ENCODE peak calls at places on chromosomes 7 and 10, in seven cellular contexts. One of them, this sample, is unnamed.

GRCh38 chr10:682931-683447 is 6.5 kb downstream of the DIP2C start:
- DNase-seq in HL-60: no peak
- DNase-seq in heart right ventricle: no peak
- DNase-seq in Calu3: no peak
- DNase-seq in HCT116: no peak
- DNase-seq in mesothelial cell of epicardium: no peak
- DNase-seq in astrocyte of the spinal cord: no peak
- DNase-seq in this sample: no peak

GRCh38 chr7:135802697-135803096 is 54.1 kb upstream of the FAM180A start:
- DNase-seq in heart right ventricle: no peak
- DNase-seq in HCT116: no peak
- DNase-seq in Calu3: no peak
- DNase-seq in mesothelial cell of epicardium: no peak
- DNase-seq in astrocyte of the spinal cord: peak; percentile 11
- DNase-seq in HL-60: no peak
- DNase-seq in this sample: no peak

GRCh38 chr7:116886550-116887156 is 24.3 kb downstream of the CAPZA2 start:
- DNase-seq in mesothelial cell of epicardium: no peak
- DNase-seq in HL-60: no peak
- DNase-seq in Calu3: no peak
- DNase-seq in HCT116: no peak
- DNase-seq in astrocyte of the spinal cord: no peak
- DNase-seq in heart right ventricle: no peak
- DNase-seq in this sample: no peak

GRCh38 chr10:124283215-124284046 is 135.3 kb downstream of the OAT start:
- DNase-seq in HCT116: no peak
- DNase-seq in mesothelial cell of epicardium: no peak
- DNase-seq in astrocyte of the spinal cord: no peak
- DNase-seq in heart right ventricle: no peak
- DNase-seq in HL-60: no peak
- DNase-seq in Calu3: no peak
- DNase-seq in this sample: no peak

GRCh38 chr7:126790763-126791162 is 462.0 kb downstream of the GRM8 start:
- DNase-seq in HL-60: no peak
- DNase-seq in mesothelial cell of epicardium: no peak
- DNase-seq in HCT116: no peak
- DNase-seq in astrocyte of the spinal cord: no peak
- DNase-seq in heart right ventricle: no peak
- DNase-seq in Calu3: no peak
- DNase-seq in this sample: no peak

GRCh38 chr10:92382631-92383030 is 91.7 kb downstream of the MARCHF5 start:
- DNase-seq in mesothelial cell of epicardium: no peak
- DNase-seq in HCT116: no peak
- DNase-seq in astrocyte of the spinal cord: no peak
- DNase-seq in HL-60: no peak
- DNase-seq in Calu3: no peak
- DNase-seq in heart right ventricle: no peak
- DNase-seq in this sample: no peak

GRCh38 chr7:158802535-158803199 is 26.6 kb downstream of the ESYT2 start:
- DNase-seq in heart right ventricle: no peak
- DNase-seq in Calu3: no peak
- DNase-seq in HL-60: no peak
- DNase-seq in HCT116: no peak
- DNase-seq in mesothelial cell of epicardium: no peak
- DNase-seq in astrocyte of the spinal cord: peak; percentile 68
- DNase-seq in this sample: no peak

GRCh38 chr7:50142421-50143113 is 49.5 kb upstream of the ZPBP start:
- DNase-seq in HCT116: peak; percentile 36
- DNase-seq in heart right ventricle: no peak
- DNase-seq in HL-60: no peak
- DNase-seq in mesothelial cell of epicardium: no peak
- DNase-seq in astrocyte of the spinal cord: peak; percentile 51
- DNase-seq in Calu3: peak; percentile 29
- DNase-seq in this sample: no peak

GRCh38 chr7:5622746-5623145 is 158.7 kb downstream of the RNF216 start:
- DNase-seq in HCT116: no peak
- DNase-seq in astrocyte of the spinal cord: no peak
- DNase-seq in heart right ventricle: no peak
- DNase-seq in HL-60: no peak
- DNase-seq in Calu3: no peak
- DNase-seq in mesothelial cell of epicardium: no peak
- DNase-seq in this sample: no peak

GRCh38 chr10:12945709-12946359 is 55.7 kb downstream of the CCDC3 start:
- DNase-seq in mesothelial cell of epicardium: no peak
- DNase-seq in HL-60: no peak
- DNase-seq in heart right ventricle: no peak
- DNase-seq in astrocyte of the spinal cord: peak; percentile 14
- DNase-seq in HCT116: no peak
- DNase-seq in Calu3: no peak
- DNase-seq in this sample: no peak

GRCh38 chr10:59360605-59361515 is 1.5 kb downstream of the FAM13C start:
- DNase-seq in HL-60: no peak
- DNase-seq in astrocyte of the spinal cord: no peak
- DNase-seq in Calu3: no peak
- DNase-seq in mesothelial cell of epicardium: no peak
- DNase-seq in HCT116: no peak
- DNase-seq in heart right ventricle: no peak
- DNase-seq in this sample: no peak

GRCh38 chr7:85125679-85126078 is 61.2 kb downstream of the SEMA3D start:
- DNase-seq in mesothelial cell of epicardium: no peak
- DNase-seq in Calu3: no peak
- DNase-seq in astrocyte of the spinal cord: no peak
- DNase-seq in heart right ventricle: no peak
- DNase-seq in HCT116: no peak
- DNase-seq in HL-60: no peak
- DNase-seq in this sample: no peak

GRCh38 chr7:37311282-37311868 is 137.3 kb downstream of the ELMO1 start:
- DNase-seq in astrocyte of the spinal cord: peak; percentile 1
- DNase-seq in mesothelial cell of epicardium: no peak
- DNase-seq in Calu3: no peak
- DNase-seq in HL-60: no peak
- DNase-seq in HCT116: no peak
- DNase-seq in heart right ventricle: no peak
- DNase-seq in this sample: no peak

GRCh38 chr7:42869131-42870020 is 42.5 kb downstream of the C7orf25 start:
- DNase-seq in heart right ventricle: no peak
- DNase-seq in mesothelial cell of epicardium: no peak
- DNase-seq in Calu3: no peak
- DNase-seq in HCT116: peak; percentile 10
- DNase-seq in HL-60: no peak
- DNase-seq in astrocyte of the spinal cord: no peak
- DNase-seq in this sample: no peak

DNA sequence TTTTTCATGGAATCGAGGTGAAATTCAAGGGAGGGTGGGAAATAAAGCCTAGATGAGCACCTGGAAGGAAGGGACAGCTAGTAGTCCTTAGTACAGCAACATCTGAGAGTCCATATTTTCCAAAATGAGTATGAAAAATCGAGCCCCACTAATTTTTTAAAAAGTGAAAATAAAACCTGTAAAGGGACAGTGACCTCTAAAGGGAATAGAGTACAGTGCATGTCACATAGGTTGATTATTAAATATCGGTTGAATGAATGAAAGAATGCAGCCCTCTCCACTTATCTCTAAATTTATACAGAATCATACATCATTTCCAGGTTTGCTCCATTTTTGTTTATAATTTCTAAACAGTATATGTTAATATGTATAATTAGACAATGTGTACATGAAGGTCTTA is 1088.5 kb upstream of the GHITM start:
- DNase-seq in mesothelial cell of epicardium: no peak
- DNase-seq in astrocyte of the spinal cord: no peak
- DNase-seq in HCT116: no peak
- DNase-seq in Calu3: no peak
- DNase-seq in heart right ventricle: no peak
- DNase-seq in HL-60: no peak
- DNase-seq in this sample: no peak
- TF ChIP-seq CTCF in mesothelial cell of epicardium: no peak
- TF ChIP-seq CTCF in astrocyte of the spinal cord: no peak
- TF ChIP-seq CTCF in HCT116: no peak
- TF ChIP-seq CTCF in Calu3: no peak
- TF ChIP-seq CTCF in heart right ventricle: no peak
- TF ChIP-seq CTCF in HL-60: no peak
- TF ChIP-seq CTCF in this sample: no peak

GRCh38 chr7:132307465-132307864 is 268.8 kb downstream of the PLXNA4 start:
- DNase-seq in astrocyte of the spinal cord: no peak
- DNase-seq in mesothelial cell of epicardium: no peak
- DNase-seq in heart right ventricle: no peak
- DNase-seq in HCT116: no peak
- DNase-seq in HL-60: no peak
- DNase-seq in Calu3: no peak
- DNase-seq in this sample: no peak
- TF ChIP-seq CTCF in astrocyte of the spinal cord: peak; percentile 13
- TF ChIP-seq CTCF in mesothelial cell of epicardium: no peak
- TF ChIP-seq CTCF in heart right ventricle: no peak
- TF ChIP-seq CTCF in HCT116: peak; percentile 39
- TF ChIP-seq CTCF in HL-60: no peak
- TF ChIP-seq CTCF in Calu3: no peak
- TF ChIP-seq CTCF in this sample: peak; percentile 31

DNA sequence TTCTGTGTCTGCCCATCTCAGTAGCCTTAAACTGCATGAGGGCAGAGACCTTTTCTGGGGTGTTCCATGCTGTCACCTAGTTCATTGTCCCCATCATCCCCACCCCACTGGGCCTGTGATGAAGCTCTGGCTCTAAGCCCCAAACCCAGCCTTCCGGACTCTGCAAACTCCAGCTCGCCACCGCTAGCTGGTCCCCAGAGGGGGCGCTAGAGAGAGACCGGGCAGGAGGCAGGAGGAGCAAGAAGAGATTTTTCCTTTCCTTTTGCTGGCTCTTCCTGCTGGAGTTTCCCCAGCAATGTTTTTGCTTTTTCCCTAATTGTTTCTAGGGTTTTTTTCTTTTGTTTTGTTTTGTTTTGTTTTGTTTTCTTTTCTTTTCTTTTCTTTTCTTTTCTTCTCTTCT is 234.4 kb downstream of the TEX36 start:
- DNase-seq in HL-60: no peak
- DNase-seq in heart right ventricle: no peak
- DNase-seq in astrocyte of the spinal cord: no peak
- DNase-seq in Calu3: peak; percentile 56
- DNase-seq in mesothelial cell of epicardium: no peak
- DNase-seq in HCT116: peak; percentile 62
- DNase-seq in this sample: no peak
- TF ChIP-seq CTCF in HL-60: no peak
- TF ChIP-seq CTCF in heart right ventricle: peak; percentile 28
- TF ChIP-seq CTCF in astrocyte of the spinal cord: peak; percentile 38
- TF ChIP-seq CTCF in Calu3: peak; percentile 21
- TF ChIP-seq CTCF in mesothelial cell of epicardium: peak; percentile 42
- TF ChIP-seq CTCF in HCT116: peak; percentile 100
- TF ChIP-seq CTCF in this sample: peak; percentile 67

GRCh38 chr10:23516530-23516929 is 77.7 kb downstream of the OTUD1 start:
- DNase-seq in mesothelial cell of epicardium: no peak
- DNase-seq in HCT116: no peak
- DNase-seq in Calu3: peak; percentile 12
- DNase-seq in HL-60: peak; percentile 4
- DNase-seq in astrocyte of the spinal cord: peak; percentile 1
- DNase-seq in heart right ventricle: no peak
- DNase-seq in this sample: no peak
- TF ChIP-seq CTCF in mesothelial cell of epicardium: no peak
- TF ChIP-seq CTCF in HCT116: peak; percentile 58
- TF ChIP-seq CTCF in Calu3: peak; percentile 27
- TF ChIP-seq CTCF in HL-60: no peak
- TF ChIP-seq CTCF in astrocyte of the spinal cord: peak; percentile 53
- TF ChIP-seq CTCF in heart right ventricle: peak; percentile 21
- TF ChIP-seq CTCF in this sample: peak; percentile 76

DNA sequence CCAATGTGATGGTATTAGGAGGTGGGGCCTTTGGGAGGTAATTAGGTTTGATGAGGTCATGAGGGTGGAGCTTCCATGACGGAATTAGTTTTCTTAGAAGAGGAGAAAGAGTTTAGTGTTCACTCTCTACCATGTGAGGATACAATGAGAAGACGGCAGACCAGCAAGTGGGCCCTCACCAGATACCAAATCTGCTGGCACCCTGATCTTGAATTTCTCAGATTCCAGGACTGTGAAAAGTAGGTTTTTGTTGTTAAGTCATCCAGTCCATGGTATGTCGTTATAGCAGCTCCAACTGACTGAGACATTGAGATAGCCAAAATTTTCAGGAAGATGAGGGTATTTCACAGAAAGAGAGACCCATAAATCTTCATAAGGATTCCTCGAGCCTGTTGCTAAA is 3.6 kb upstream of the TMEM196 start:
- DNase-seq in astrocyte of the spinal cord: no peak
- DNase-seq in heart right ventricle: no peak
- DNase-seq in HCT116: no peak
- DNase-seq in mesothelial cell of epicardium: no peak
- DNase-seq in Calu3: no peak
- DNase-seq in HL-60: no peak
- DNase-seq in this sample: no peak
- TF ChIP-seq CTCF in astrocyte of the spinal cord: no peak
- TF ChIP-seq CTCF in heart right ventricle: no peak
- TF ChIP-seq CTCF in HCT116: no peak
- TF ChIP-seq CTCF in mesothelial cell of epicardium: no peak
- TF ChIP-seq CTCF in Calu3: no peak
- TF ChIP-seq CTCF in HL-60: no peak
- TF ChIP-seq CTCF in this sample: no peak